ENCODE peak calls at places on chromosomes 4 and X, in four cellular contexts. V is heart right ventricle, A is HL-60, O is cardiac fibroblast. I is an unnamed sample.

GRCh38 chr4:41678951-41679350 is 69.6 kb downstream of the PHOX2B start:
- DNase-seq in O (no peak), V (no peak), A (no peak), I (no peak)

GRCh38 chrX:115892787-115893671 is 277.5 kb upstream of the AGTR2 start:
- DNase-seq in V (no peak), A (no peak), O (peak; percentile 24), I (no peak)

GRCh38 chr4:107603430-107603829 is 116.6 kb downstream of the PAPSS1 start:
- DNase-seq in O (no peak), A (no peak), V (no peak), I (no peak)

GRCh38 chr4:184479516-184479950 is 5.2 kb upstream of the IRF2 start:
- DNase-seq in O (peak; percentile 22), A (peak; percentile 58), V (no peak), I (no peak)

GRCh38 chr4:42416017-42416416 is 18.7 kb downstream of the SHISA3 start:
- DNase-seq in O (no peak), V (no peak), A (no peak), I (no peak)

GRCh38 chr4:56743550-56743949 is 62.5 kb upstream of the HOPX start:
- DNase-seq in A (no peak), V (no peak), O (no peak), I (no peak)

GRCh38 chr4:8100696-8101095 is 57.9 kb downstream of the ABLIM2 start:
- DNase-seq in A (no peak), O (peak; percentile 72), V (no peak), I (no peak)

GRCh38 chr4:183580849-183581248 is 76.0 kb downstream of the ING2 start:
- DNase-seq in V (no peak), O (no peak), A (no peak), I (no peak)

GRCh38 chr4:8540072-8540471 is 40.1 kb upstream of the GPR78 start:
- DNase-seq in A (no peak), V (no peak), O (no peak), I (peak; percentile 68)

GRCh38 chrX:13029341-13029740 is 15.1 kb downstream of the FAM9C start:
- DNase-seq in A (no peak), V (peak; percentile 71), O (peak; percentile 62), I (no peak)

GRCh38 chr4:125191252-125191651 is 123.5 kb upstream of the FAT4 start:
- DNase-seq in A (no peak), O (peak; percentile 5), V (no peak), I (no peak)

GRCh38 chrX:43677993-43678392 is 21.9 kb downstream of the MAOA start:
- DNase-seq in O (no peak), V (no peak), A (no peak), I (no peak)

GRCh38 chrX:124388562-124388961 is 42.2 kb downstream of the SH2D1A start:
- DNase-seq in O (peak; percentile 57), V (peak; percentile 26), A (no peak), I (no peak)

GRCh38 chr4:37682701-37683401 is 3.3 kb downstream of the RELL1 start:
- DNase-seq in V (no peak), A (no peak), O (no peak), I (no peak)

GRCh38 chr4:71292228-71292627 is 46.6 kb upstream of the SLC4A4 start:
- DNase-seq in A (no peak), V (no peak), O (no peak), I (no peak)

GRCh38 chrX:72554448-72555140 is 18.0 kb downstream of the HDAC8 start:
- DNase-seq in A (no peak), V (no peak), O (no peak), I (no peak)

DNA sequence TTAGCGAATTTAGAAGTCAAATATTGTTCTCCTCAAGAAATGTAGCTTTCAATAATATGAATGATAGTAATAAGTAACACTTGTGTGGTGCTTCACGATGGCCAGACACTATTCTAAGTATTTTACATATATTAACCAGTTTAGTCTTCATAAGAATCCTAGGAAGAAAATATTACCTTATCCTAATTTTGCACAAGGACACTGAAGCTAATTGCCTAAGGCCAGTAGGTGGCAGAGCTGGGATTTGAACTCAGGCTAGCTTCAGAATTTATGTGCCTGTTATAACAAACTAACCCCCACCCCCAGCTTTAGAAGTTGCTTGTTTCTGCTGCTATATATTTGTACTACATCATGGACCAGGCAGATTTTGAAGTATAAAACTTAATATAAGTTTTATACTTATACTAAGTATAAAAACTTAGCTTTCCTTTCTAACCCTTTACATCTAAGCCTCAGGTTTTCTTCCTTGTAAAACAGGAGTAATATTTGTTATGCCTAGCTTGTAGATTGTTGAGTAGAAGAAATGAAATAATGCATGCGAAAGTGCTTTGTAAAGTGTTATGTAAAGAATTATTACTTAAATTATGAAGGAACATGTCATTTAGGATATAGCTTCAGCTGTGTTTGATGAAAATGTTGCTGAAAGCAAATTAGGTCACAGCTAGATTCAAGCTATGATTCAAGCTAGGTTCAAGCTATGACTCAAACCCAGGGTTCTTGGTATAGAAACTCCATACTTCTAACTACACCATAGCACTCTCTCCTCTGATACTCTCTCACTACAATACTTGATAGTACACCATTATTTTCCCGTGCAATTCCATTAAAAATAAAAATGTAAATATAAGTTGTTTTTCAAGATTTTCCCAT is 4.2 kb upstream of the CDS1 start:
- DNase-seq in A (no peak), V (no peak), O (peak; percentile 79), I (no peak)
- TF ChIP-seq CTCF in A (peak; percentile 58), V (no peak), O (peak; percentile 73), I (peak; percentile 82)

DNA sequence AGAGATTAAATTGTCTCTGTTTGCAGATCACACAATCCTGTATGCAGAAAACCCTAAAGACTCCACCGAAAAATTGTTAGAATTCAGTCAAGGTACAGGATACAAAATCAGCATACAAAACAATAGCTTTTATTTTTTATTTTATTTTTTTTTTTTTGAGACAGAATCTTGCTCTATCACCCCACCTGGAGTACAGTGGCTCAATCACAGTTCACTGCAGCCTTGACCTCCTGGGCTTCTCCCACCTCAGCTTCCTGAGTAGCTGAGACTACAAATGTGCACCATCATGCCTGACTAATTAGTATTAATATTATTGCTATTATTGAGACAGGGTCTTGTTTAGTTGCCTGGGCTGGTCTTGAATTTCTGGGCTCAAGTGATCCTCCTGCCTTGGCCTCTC is 8.9 kb upstream of the PLXNB3 start:
- DNase-seq in V (no peak), A (no peak), O (no peak), I (no peak)
- TF ChIP-seq CTCF in V (no peak), A (no peak), O (no peak), I (no peak)

GRCh38 chr4:31043382-31044062 is 323.4 kb downstream of the PCDH7 start:
- DNase-seq in A (no peak), V (no peak), O (no peak), I (no peak)

GRCh38 chr4:31045151-31045550 is 325.0 kb downstream of the PCDH7 start:
- DNase-seq in A (no peak), O (no peak), V (no peak), I (no peak)

GRCh38 chr4:31041385-31041784 is 321.2 kb downstream of the PCDH7 start:
- DNase-seq in O (no peak), A (no peak), V (no peak), I (no peak)

GRCh38 chr4:31051151-31051550 is 331.0 kb downstream of the PCDH7 start:
- DNase-seq in O (no peak), V (no peak), A (no peak), I (no peak)

DNA sequence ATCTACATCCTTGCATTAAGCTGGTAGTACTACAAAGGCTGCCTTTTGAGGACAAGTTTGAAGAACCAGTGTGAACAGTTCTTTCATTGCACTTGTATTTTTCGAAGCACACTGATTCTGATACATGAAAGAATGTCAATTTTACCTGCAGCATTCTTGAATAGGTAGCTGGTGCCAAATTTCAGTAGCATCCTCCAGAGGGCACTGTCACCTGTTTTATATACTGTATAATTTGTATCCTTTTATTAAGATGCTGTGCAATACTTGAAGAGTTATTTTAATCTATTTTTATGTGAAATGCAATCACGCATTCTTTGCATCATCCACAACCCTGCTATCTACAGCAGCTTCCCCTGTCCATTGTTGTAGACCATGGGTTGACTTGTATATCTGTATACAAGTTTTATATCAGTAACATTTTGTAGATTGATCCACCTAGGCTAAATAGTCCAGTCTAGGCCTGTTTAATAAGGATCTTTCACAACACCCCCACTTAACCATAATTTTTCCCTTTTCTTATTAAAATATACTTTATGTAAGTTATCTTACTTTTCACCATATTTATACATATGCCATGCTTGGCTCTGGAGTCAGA is 325.7 kb downstream of the PCDH7 start:
- DNase-seq in A (no peak), V (no peak), O (peak; percentile 37), I (no peak)
- TF ChIP-seq CTCF in A (peak; percentile 8), V (no peak), O (peak; percentile 42), I (peak; percentile 82)

GRCh38 chr4:99679204-99679603 is 21.6 kb upstream of the C4orf54 start:
- DNase-seq in V (peak; percentile 68), O (peak; percentile 21), A (no peak), I (no peak)
- TF ChIP-seq CTCF in V (peak; percentile 8), O (no peak), A (no peak), I (no peak)

DNA sequence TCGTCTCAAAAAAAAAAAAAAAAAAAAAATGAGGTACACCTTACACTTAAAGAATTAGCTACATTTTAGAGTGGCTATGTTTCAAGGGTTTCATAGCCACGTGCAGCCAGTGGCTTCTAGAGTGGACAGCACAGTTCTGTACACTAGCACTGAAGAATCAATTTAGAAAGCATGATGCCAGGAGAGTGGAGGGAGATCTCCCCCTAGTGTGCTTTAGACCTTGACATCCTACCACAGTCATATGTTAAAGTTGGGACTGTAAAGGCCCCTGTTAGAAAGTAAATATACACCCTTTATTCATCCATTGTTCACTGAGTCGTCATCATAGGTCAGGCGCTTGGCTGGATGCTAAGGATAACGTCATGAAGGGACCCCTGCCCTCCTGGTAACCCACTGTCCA is 179.4 kb downstream of the QDPR start:
- DNase-seq in V (no peak), A (no peak), O (no peak), I (no peak)
- TF ChIP-seq CTCF in V (no peak), A (no peak), O (no peak), I (peak; percentile 46)

GRCh38 chrX:56928546-56928945 is 66.8 kb downstream of the SPIN3 start:
- DNase-seq in V (no peak), A (no peak), O (no peak), I (no peak)
- TF ChIP-seq CTCF in V (no peak), A (no peak), O (no peak), I (no peak)